ENCODE peak calls at places on chromosome 21, in seven cellular contexts. D, Y, P, U, V, H and X are unnamed samples. For H3K27me3, the result is how much of the 10 kb centered on the place peaks cover.

GRCh38 chr21:42140196-42140934 is 69.2 kb downstream of the UMODL1 start:
- DNase-seq in D (no peak), Y (no peak), P (no peak), U (no peak), V (no peak), H (no peak), X (no peak)

GRCh38 chr21:42395910-42396625 is at the start of gene TMPRSS3:
- DNase-seq in D (peak), Y (no peak), P (no peak), U (no peak), V (no peak), H (peak), X (no peak)

GRCh38 chr21:33801424-33802405 is 113.9 kb downstream of the ATP5PO start:
- DNase-seq in D (no peak), Y (peak), P (no peak), U (peak), V (peak), H (peak), X (peak)

GRCh38 chr21:29558331-29558730 is 259.6 kb downstream of the BACH1 start:
- DNase-seq in D (no peak), Y (no peak), P (no peak), U (no peak), V (no peak), H (no peak), X (no peak)

GRCh38 chr21:42732033-42732410 is 78.6 kb downstream of the PDE9A start:
- DNase-seq in D (no peak), Y (no peak), P (no peak), U (no peak), V (no peak), H (no peak), X (no peak)

GRCh38 chr21:36338975-36339374 is 19.0 kb downstream of the MORC3 start:
- DNase-seq in D (no peak), Y (no peak), P (no peak), U (no peak), V (no peak), H (no peak), X (no peak)

GRCh38 chr21:35179990-35180557 is 131.0 kb upstream of the RUNX1 start:
- DNase-seq in D (no peak), Y (peak), P (no peak), U (no peak), V (no peak), H (no peak), X (peak)

GRCh38 chr21:35614412-35614901 is 445.9 kb downstream of the SETD4 start:
- DNase-seq in D (no peak), Y (peak), P (no peak), U (no peak), V (peak), H (no peak), X (peak)

GRCh38 chr21:40041446-40041845 is 174.2 kb downstream of the PCP4 start:
- DNase-seq in D (no peak), Y (no peak), P (no peak), U (no peak), V (no peak), H (no peak), X (no peak)

GRCh38 chr21:25188639-25189038 is 418.6 kb downstream of the MRPL39 start:
- DNase-seq in D (no peak), Y (no peak), P (no peak), U (no peak), V (no peak), H (no peak), X (no peak)

GRCh38 chr21:36100971-36101641 is 31.3 kb downstream of the CBR1 start:
- DNase-seq in D (no peak), Y (no peak), P (no peak), U (no peak), V (no peak), H (no peak), X (no peak)

GRCh38 chr21:42059141-42059540 is 12.0 kb upstream of the UMODL1 start:
- DNase-seq in D (no peak), Y (no peak), P (no peak), U (no peak), V (no peak), H (no peak), X (no peak)

GRCh38 chr21:41863439-41863740 is 15.8 kb downstream of the PRDM15 start:
- DNase-seq in D (no peak), Y (no peak), P (no peak), U (no peak), V (no peak), H (no peak), X (no peak)

GRCh38 chr21:33843216-33843615 is 72.4 kb downstream of the ATP5PO start:
- DNase-seq in D (no peak), Y (no peak), P (peak), U (no peak), V (no peak), H (no peak), X (no peak)

GRCh38 chr21:35814858-35815619 is 245.3 kb downstream of the SETD4 start:
- DNase-seq in D (no peak), Y (no peak), P (no peak), U (no peak), V (no peak), H (no peak), X (peak)

GRCh38 chr21:15062566-15062965 is 2.2 kb downstream of the NRIP1 start:
- DNase-seq in D (no peak), Y (peak), P (no peak), U (no peak), V (no peak), H (no peak), X (peak)

GRCh38 chr21:33998809-33999208 is 74.6 kb upstream of the MRPS6 start:
- DNase-seq in D (no peak), Y (no peak), P (no peak), U (no peak), V (no peak), H (no peak), X (no peak)

GRCh38 chr21:42097860-42098259 is 26.7 kb downstream of the UMODL1 start:
- DNase-seq in D (peak), Y (peak), P (no peak), U (peak), V (peak), H (no peak), X (peak)

GRCh38 chr21:27885296-27885711 is 918.4 kb upstream of the ADAMTS5 start:
- DNase-seq in D (no peak), Y (no peak), P (no peak), U (no peak), V (no peak), H (no peak), X (no peak)

DNA sequence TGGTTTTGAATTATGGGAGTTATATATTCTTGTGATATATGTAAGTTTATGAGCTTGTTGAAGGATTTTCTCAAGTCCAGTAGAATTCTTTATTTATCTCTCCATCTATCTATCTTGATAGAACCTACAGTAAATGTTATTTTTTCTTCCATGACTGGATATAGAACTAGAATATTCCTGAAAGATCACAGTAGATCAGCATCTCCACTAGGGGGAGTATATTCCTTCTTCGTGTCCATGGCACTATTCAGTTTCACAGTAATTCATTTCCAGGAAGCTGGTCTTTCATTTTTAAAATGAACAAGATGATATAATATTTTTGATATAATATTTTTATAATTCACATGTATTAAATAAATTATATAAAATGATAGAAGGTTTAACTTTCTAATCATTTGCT is 18.8 kb downstream of the TMPRSS15 start:
- DNase-seq in D (no peak), Y (no peak), P (no peak), U (peak), V (no peak), H (no peak), X (peak)
- TF ChIP-seq CTCF in D (peak), Y (no peak), P (peak), U (peak), V (no peak), H (peak), X (no peak)

GRCh38 chr21:17002628-17003027 is 510.2 kb upstream of the CXADR start:
- DNase-seq in D (no peak), Y (peak), P (no peak), U (no peak), V (no peak), H (no peak), X (no peak)

GRCh38 chr21:17003221-17003620 is 509.6 kb upstream of the CXADR start:
- DNase-seq in D (no peak), Y (peak), P (no peak), U (no peak), V (no peak), H (no peak), X (peak)

DNA sequence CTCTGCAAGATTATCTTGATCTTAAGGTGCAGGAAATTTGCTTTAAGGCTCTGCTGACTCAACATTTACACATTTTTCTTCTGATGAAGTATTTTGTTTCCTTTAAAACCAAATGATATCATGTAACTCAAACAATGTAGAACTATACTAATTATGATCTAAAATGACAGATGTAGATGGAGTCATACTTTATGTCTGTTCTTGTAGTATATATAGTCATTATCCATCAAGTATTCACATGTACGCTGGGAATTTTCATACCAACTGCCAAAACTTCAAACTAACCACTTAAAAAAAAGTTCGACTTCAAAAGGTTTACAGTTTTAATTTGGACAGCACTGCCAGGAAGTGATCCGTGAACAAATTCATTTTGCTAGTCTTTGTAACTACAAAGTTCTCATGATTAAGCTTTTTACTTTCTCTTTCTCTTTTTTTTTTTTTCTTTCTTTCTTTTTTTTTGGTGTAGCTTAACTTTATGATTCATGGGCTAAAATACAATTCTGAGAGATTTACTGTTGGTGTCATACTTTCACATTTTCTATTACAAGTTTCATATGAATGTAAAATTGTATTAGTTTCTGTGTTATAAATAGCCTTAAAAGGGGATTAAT is 509.0 kb upstream of the CXADR start:
- DNase-seq in D (no peak), Y (peak), P (no peak), U (no peak), V (no peak), H (no peak), X (peak)
- H3K4me3 ChIP-seq in D (no peak), Y (peak), P (peak), U (no peak), V (no peak), H (no peak), X (no peak)

GRCh38 chr21:44723177-44724131 is 12.1 kb upstream of the TSPEAR start:
- DNase-seq in D (no peak), Y (no peak), P (no peak), U (no peak), V (no peak), H (no peak), X (no peak)
- H3K27me3 ChIP-seq in D (half or more), Y (under half), P (under half), U (half or more), V (under half), H (under half), X (under half)

GRCh38 chr21:31731802-31732537 is at the start of gene SCAF4:
- DNase-seq in D (peak), Y (peak), P (peak), U (peak), V (peak), H (peak), X (peak)

GRCh38 chr21:31729622-31730343 is 2.1 kb downstream of the SCAF4 start:
- DNase-seq in D (no peak), Y (no peak), P (no peak), U (no peak), V (no peak), H (no peak), X (no peak)

GRCh38 chr21:31732538-31732864 is 583 bp upstream of the SCAF4 start:
- DNase-seq in D (no peak), Y (no peak), P (no peak), U (no peak), V (no peak), H (no peak), X (no peak)

GRCh38 chr21:31730687-31731111 is 1.2 kb downstream of the SCAF4 start:
- DNase-seq in D (no peak), Y (no peak), P (no peak), U (no peak), V (no peak), H (no peak), X (no peak)

DNA sequence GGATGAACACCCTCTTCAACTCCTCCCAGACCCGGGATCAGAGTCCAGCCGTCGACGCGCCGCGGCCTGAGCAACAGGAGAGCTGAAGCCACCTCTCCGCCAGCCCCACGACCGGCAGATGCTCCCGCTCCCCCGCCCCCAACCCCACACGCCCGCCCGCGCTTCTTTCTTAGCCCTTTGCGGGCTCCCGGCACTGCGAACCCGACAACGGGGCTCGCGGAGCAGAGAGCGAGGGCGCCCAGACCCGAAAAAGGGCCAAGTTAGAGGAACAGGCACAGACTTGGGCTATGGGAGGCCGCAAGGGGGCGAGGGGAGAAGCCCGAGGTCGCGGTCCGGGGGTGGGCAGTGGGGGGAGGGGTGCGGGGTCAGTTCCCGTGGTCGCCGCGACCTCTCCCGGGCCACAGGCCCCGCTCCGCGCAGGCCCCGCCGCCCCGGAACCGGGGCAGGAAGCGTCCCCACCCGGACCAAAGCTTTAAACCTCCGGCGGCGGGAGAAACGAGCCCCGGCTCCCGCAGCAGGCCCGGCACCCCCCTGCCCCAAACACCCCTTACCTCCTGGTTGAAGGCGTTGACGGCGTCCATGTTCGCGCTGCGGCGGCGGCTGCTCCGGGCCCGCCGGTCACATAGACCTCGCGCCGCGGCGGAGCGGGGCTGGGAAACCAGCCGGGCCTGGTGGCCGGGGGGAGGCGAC is 661 bp downstream of the SCAF4 start:
- DNase-seq in D (peak), Y (peak), P (peak), U (peak), V (no peak), H (peak), X (no peak)
- TF ChIP-seq CTCF in D (no peak), Y (no peak), P (peak), U (peak), V (no peak), H (no peak), X (no peak)

GRCh38 chr21:38379171-38379570 is 119.1 kb downstream of the ERG start:
- DNase-seq in D (no peak), Y (no peak), P (no peak), U (no peak), V (no peak), H (no peak), X (peak)

GRCh38 chr21:38376693-38377092 is 119.9 kb downstream of the KCNJ15 start:
- DNase-seq in D (no peak), Y (no peak), P (no peak), U (no peak), V (no peak), H (no peak), X (no peak)

GRCh38 chr21:38380391-38381137 is 117.7 kb downstream of the ERG start:
- DNase-seq in D (no peak), Y (peak), P (no peak), U (no peak), V (no peak), H (no peak), X (peak)

GRCh38 chr21:38376235-38376634 is 119.4 kb downstream of the KCNJ15 start:
- DNase-seq in D (peak), Y (no peak), P (no peak), U (no peak), V (no peak), H (no peak), X (no peak)

GRCh38 chr21:38377165-38378093 is 120.6 kb downstream of the KCNJ15 start:
- DNase-seq in D (no peak), Y (no peak), P (no peak), U (no peak), V (no peak), H (no peak), X (peak)
- H3K4me3 ChIP-seq in D (no peak), Y (no peak), P (no peak), U (no peak), V (no peak), H (no peak), X (no peak)

GRCh38 chr21:32412998-32413504 is 545 bp downstream of the EVA1C start:
- DNase-seq in D (peak), Y (no peak), P (peak), U (no peak), V (no peak), H (peak), X (peak)
- H3K27me3 ChIP-seq in D (under half), Y (under half), P (under half), U (half or more), V (under half), H (under half), X (under half)

DNA sequence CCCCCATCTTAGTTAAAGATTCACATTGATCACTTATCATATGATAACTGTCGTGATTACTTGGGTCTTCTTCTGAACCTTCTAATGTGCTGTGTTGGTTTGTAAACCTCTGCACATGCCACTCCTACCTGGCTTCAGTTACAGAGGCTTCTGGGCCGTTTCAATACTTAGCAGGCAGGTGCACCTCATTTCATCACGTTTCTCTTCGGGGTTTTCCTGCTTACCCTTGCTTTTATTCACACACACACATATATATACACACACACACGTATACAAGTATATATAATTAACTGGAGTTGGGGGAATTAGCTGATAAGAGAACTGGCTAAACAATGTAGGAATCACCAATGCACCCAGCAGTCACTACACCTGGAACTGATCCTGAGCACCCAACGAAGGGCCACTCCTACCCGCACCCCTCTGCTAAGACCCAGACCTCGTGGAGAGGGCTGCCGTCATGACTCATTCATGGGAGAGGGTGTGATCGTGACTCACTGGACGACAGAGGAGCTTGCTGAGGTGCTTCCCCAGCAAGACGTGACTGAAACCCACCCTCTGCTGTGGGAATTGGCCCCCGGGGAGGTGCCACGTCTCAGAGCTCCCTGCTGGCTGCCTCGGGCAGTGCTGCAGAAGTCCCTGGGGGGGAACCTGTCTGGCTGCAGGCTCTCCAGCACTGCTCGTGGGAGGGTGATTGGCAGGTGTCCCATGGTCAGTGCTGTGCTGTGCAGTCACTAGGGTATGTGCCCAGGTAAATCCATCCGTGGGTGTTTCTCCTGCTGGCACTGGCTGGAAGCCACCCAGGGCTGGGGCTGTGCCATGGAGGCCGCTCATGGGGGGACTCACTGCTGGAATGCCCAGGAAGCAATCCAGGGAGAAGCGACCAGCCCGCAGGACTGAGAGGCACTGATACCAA is 166.6 kb downstream of the DYRK1A start:
- DNase-seq in D (peak), Y (peak), P (no peak), U (peak), V (peak), H (peak), X (peak)
- TF ChIP-seq CTCF in D (no peak), Y (no peak), P (no peak), U (no peak), V (no peak), H (no peak), X (peak)

DNA sequence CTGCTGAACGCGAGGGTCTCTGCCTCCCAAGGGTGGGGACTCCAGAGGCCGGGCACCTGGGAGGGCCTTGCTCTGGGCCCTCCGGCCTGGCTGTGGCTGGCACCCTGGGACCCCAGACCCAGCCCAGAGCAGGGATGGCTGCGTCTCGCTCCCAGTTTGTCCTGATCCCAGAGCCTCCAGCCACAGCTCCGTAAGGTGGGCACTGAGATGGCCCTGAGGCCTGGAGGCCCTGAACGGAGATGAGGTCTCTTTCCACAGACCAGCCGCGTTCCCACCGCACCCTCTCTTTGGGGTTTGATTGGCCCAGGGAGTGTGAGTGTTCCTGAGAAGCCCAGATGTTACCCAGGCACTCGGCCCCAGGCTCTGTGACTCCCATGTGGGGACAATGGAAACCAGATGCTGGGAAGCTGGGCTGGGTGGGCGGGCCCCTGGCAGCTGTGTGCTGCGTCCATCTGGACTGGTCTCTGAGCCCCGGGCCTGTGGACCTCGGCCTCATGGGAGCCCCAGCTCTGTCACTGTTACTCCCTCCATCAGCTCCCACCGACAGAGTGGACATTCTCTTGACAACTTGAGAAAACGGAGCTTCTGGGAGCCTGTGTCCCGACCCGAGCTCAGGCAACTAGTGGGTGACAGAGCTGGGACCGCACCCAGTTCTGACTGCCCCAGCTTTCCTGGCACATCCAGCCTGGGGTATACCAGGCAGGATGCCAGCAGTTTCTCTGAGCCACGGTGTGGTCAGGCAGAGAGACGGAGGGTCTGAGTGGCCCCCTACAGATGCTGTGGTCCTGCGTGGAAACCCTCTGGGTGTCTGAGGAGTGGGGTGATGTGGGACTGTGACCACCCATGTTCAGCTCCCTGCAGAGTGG is 9.8 kb upstream of the COL6A1 start:
- DNase-seq in D (no peak), Y (peak), P (peak), U (peak), V (no peak), H (no peak), X (no peak)
- H3K4me3 ChIP-seq in D (no peak), Y (no peak), P (no peak), U (no peak), V (no peak), H (no peak), X (no peak)